ENCODE peak calls at places on chromosomes 4 and X, in seven cellular contexts. L, K, J, A, E, I and Z are unnamed samples.

GRCh38 chr4:8762951-8763735 is 108.5 kb downstream of the HMX1 start:
- DNase-seq in J (no peak), K (no peak), L (no peak), E (no peak), I (no peak), A (no peak), Z (no peak)

GRCh38 chrX:86014421-86014820 is 32.9 kb downstream of the CHM start:
- DNase-seq in K (no peak), J (no peak), E (no peak), A (no peak), L (no peak), I (no peak), Z (no peak)

GRCh38 chr4:38753021-38753806 is 29.6 kb downstream of the TLR10 start:
- DNase-seq in J (peak; percentile 81), E (no peak), L (peak; percentile 88), K (peak; percentile 64), A (peak; percentile 19), I (peak; percentile 38), Z (peak; percentile 23)

GRCh38 chrX:71992711-71993110 is 82.1 kb downstream of the NHSL2 start:
- DNase-seq in J (no peak), I (no peak), A (no peak), K (no peak), L (no peak), E (no peak), Z (no peak)

GRCh38 chr4:185424905-185425599 is 712 bp downstream of the UFSP2 start:
- DNase-seq in A (no peak), J (no peak), E (no peak), L (no peak), I (peak; percentile 1), K (peak; percentile 30), Z (peak; percentile 50)

GRCh38 chr4:56130609-56131150 is 181.9 kb downstream of the CEP135 start:
- DNase-seq in L (no peak), A (no peak), E (no peak), K (no peak), J (no peak), I (no peak), Z (no peak)

GRCh38 chr4:172978848-172979247 is 189.8 kb upstream of the GALNT7 start:
- DNase-seq in A (no peak), E (no peak), K (no peak), L (no peak), J (no peak), I (no peak), Z (no peak)

GRCh38 chrX:23118890-23119527 is 119.2 kb downstream of the DDX53 start:
- DNase-seq in J (no peak), E (no peak), K (no peak), A (no peak), I (no peak), L (no peak), Z (no peak)

GRCh38 chr4:153471691-153472080 is 5.5 kb downstream of the TMEM131L start:
- DNase-seq in I (no peak), L (no peak), K (no peak), E (no peak), A (no peak), J (no peak), Z (no peak)

GRCh38 chrX:41734530-41734929 is 10.5 kb downstream of the GPR82 start:
- DNase-seq in A (peak; percentile 27), L (no peak), K (peak; percentile 37), J (peak; percentile 2), E (no peak), I (peak; percentile 6), Z (no peak)

GRCh38 chr4:25253072-25253447 is 19.2 kb downstream of the PI4K2B start:
- DNase-seq in I (no peak), K (no peak), E (no peak), J (no peak), L (no peak), A (no peak), Z (no peak)

GRCh38 chr4:112853662-112854256 is 195.7 kb upstream of the ANK2 start:
- DNase-seq in L (no peak), K (no peak), J (no peak), A (no peak), E (no peak), I (no peak), Z (peak; percentile 5)

GRCh38 chr4:168152837-168153500 is 60.6 kb downstream of the ANXA10 start:
- DNase-seq in I (no peak), J (no peak), K (no peak), A (no peak), E (no peak), L (no peak), Z (no peak)

GRCh38 chr4:113758361-113758760 is 3.2 kb downstream of the CAMK2D start:
- DNase-seq in J (no peak), E (no peak), A (no peak), K (no peak), L (no peak), I (no peak), Z (no peak)

GRCh38 chrX:28920554-28920953 is 333.3 kb downstream of the IL1RAPL1 start:
- DNase-seq in I (no peak), E (no peak), K (no peak), A (no peak), L (no peak), J (no peak), Z (peak; percentile 3)

GRCh38 chr4:166421556-166422156 is 548.6 kb downstream of the TLL1 start:
- DNase-seq in K (no peak), J (no peak), E (no peak), L (no peak), I (no peak), A (no peak), Z (no peak)

GRCh38 chr4:133465022-133465421 is 315.9 kb downstream of the PCDH10 start:
- DNase-seq in I (no peak), A (no peak), K (no peak), E (no peak), J (no peak), L (no peak), Z (no peak)

GRCh38 chr4:4659871-4660651 is 118.2 kb upstream of the STX18 start:
- DNase-seq in E (no peak), I (no peak), J (peak; percentile 77), K (peak; percentile 65), L (no peak), A (no peak), Z (no peak)

GRCh38 chr4:177489847-177490246 is 47.6 kb upstream of the AGA start:
- DNase-seq in J (no peak), E (no peak), K (no peak), A (no peak), I (no peak), L (no peak), Z (no peak)

GRCh38 chr4:144181386-144181785 is 40.9 kb upstream of the GYPA start:
- DNase-seq in J (no peak), L (no peak), I (no peak), A (no peak), E (no peak), K (no peak), Z (no peak)

GRCh38 chr4:144178414-144178813 is 37.9 kb upstream of the GYPA start:
- DNase-seq in A (no peak), J (no peak), L (no peak), I (no peak), E (no peak), K (no peak), Z (no peak)

GRCh38 chr4:144176476-144176875 is 36.0 kb upstream of the GYPA start:
- DNase-seq in I (no peak), E (no peak), K (no peak), L (no peak), J (no peak), A (no peak), Z (no peak)

GRCh38 chr4:144183165-144183564 is 42.6 kb upstream of the GYPA start:
- DNase-seq in I (no peak), L (no peak), A (no peak), J (no peak), E (no peak), K (no peak), Z (no peak)

GRCh38 chr4:144179152-144179739 is 38.7 kb upstream of the GYPA start:
- DNase-seq in L (no peak), A (no peak), E (no peak), J (no peak), K (peak; percentile 18), I (no peak), Z (no peak)
- TF ChIP-seq JUND in L (no peak), A (no peak), E (no peak), J (no peak), K (no peak), I (no peak), Z (no peak)

GRCh38 chrX:9308426-9308825 is 156.4 kb upstream of the TBL1X start:
- DNase-seq in I (no peak), L (no peak), K (no peak), E (no peak), A (no peak), J (no peak), Z (no peak)
- TF ChIP-seq JUND in I (no peak), L (no peak), K (no peak), E (no peak), A (no peak), J (no peak), Z (no peak)

DNA sequence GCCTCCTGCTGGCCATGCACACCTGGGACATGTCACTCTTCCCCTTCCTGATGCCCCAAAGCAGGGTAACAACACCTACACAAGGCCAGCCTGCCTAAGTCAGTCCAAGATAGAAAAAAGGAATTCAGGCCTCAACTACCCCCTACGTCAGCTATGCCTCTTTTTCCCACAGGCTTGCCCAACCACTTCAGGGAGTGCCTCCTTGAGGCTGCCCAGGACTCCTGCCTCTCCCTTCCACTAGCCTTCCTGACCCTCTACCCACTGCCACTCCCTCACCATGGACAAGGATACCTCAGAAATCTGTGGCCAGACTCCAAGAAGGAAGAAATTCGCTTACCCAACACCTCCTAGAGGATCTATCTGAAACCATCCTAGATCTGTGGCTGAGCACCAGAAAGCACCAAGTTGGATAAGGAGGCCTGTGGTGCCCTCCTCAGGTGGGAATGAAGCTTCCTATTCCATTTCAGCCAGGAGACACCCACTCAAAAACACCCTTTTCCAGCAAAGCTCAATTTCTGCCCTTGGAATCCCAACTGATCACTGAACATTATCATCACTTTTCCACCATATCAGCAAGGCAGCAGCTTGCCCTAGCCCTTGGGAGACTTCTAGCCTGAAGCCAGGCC is 1.8 kb downstream of the KDM5C start:
- DNase-seq in A (no peak), K (peak; percentile 30), J (no peak), L (no peak), E (no peak), I (no peak), Z (peak; percentile 12)
- TF ChIP-seq JUND in A (no peak), K (no peak), J (no peak), L (no peak), E (no peak), I (no peak), Z (no peak)

DNA sequence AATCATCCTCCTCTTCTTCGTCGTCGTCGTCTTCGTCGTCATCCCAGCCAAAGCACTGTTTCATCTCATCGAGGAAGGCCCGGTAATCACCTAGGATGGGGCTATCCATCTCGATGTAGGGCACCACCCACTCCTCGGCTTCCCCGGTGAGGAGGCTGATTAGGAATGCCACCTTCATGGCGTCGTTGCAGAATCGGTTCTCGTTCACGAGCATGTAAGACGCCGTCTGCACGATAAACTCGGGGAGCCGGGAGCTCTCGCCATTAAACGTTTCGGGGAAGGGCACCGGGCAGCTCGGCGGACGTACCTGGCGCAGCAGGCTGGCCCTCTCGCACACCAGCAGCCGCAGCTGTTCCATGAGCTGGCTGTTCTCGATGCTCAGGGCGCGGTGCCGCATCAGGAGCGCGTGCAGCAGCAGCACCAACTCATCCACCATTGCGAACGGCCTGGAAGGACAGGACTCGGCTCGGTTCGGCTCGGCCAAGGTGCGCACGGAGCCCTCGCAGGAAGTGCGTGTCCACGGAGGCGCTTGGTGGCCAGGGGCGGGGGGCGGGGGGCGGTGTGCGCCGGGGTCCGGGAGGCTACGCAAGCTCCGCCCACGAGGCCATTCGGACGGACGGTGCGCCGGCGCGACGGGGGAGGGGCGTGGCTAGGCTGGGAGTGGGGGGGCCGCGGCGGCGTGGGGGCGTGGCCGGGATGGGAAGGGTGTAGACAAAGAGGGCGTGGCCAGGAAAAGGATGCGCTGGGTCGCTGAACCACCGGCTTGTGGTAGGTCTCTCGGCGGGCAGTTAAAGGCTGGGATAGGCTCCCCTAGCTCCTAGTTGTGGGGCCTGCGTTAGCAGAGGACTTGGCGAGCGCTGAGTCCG is at the start of gene LDOC1:
- DNase-seq in K (peak; percentile 40), J (no peak), I (no peak), E (no peak), L (peak; percentile 70), A (peak; percentile 92), Z (peak; percentile 11)
- TF ChIP-seq JUND in K (no peak), J (no peak), I (no peak), E (no peak), L (no peak), A (no peak), Z (no peak)